ENCODE peak calls at places on chromosomes 16 and 17, in five cellular contexts. N is NCI-H2029, H is Ammon's horn, W is astrocyte of the spinal cord, A is fibroblast of the conjunctiva. T is an unnamed sample.
A peak's percentile ranks its signal among the peaks of the same experiment; 100 is the strongest.

GRCh38 chr17:2354311-2354710 is 17.0 kb downstream of the SGSM2 start:
- DNase-seq in N (no peak), W (no peak), A (no peak), H (no peak), T (no peak)

GRCh38 chr17:42676424-42677011 is at the start of gene PLEKHH3:
- DNase-seq in W (no peak), H (no peak), N (no peak), A (peak; percentile 24), T (no peak)

GRCh38 chr16:11901091-11901490 is 14.7 kb downstream of the GSPT1 start:
- DNase-seq in A (no peak), W (no peak), N (no peak), H (no peak), T (no peak)

GRCh38 chr17:8073627-8074485 is 13.7 kb downstream of the ALOX12B start:
- DNase-seq in A (peak; percentile 43), N (peak; percentile 6), W (peak; percentile 33), H (peak; percentile 70), T (no peak)

GRCh38 chr16:24309222-24309905 is 53.2 kb downstream of the CACNG3 start:
- DNase-seq in H (no peak), W (peak; percentile 10), A (no peak), N (peak; percentile 71), T (no peak)

GRCh38 chr16:69917311-69917710 is 33.8 kb upstream of the CLEC18A start:
- DNase-seq in W (no peak), H (no peak), A (no peak), N (no peak), T (no peak)

GRCh38 chr17:13025687-13026086 is 7.9 kb upstream of the ELAC2 start:
- DNase-seq in H (no peak), W (no peak), A (no peak), N (no peak), T (no peak)

GRCh38 chr17:28750178-28751047 is 6.6 kb downstream of the TRAF4 start:
- DNase-seq in A (peak; percentile 88), W (peak; percentile 92), N (peak; percentile 85), H (peak; percentile 96), T (peak; percentile 92)

GRCh38 chr17:57524790-57525543 is 220.1 kb downstream of the CCDC182 start:
- DNase-seq in N (no peak), A (no peak), H (no peak), W (no peak), T (no peak)

GRCh38 chr16:1173778-1174451 is 21.0 kb downstream of the CACNA1H start:
- DNase-seq in N (no peak), A (no peak), W (no peak), H (no peak), T (no peak)

GRCh38 chr17:67186782-67187181 is 58.2 kb downstream of the HELZ start:
- DNase-seq in H (no peak), A (no peak), N (no peak), W (no peak), T (no peak)

GRCh38 chr16:48834576-48834975 is 224.6 kb upstream of the N4BP1 start:
- DNase-seq in H (no peak), W (no peak), N (no peak), A (no peak), T (no peak)